ENCODE peak calls at places on chromosomes 7 and 10, in eight cellular contexts. X is ELR; N is OCI-LY7; S is CD8-positive, alpha-beta T cell; Z is dermis blood vessel endothelial cell; G is COLO829; K is central memory CD4-positive, alpha-beta T cell; U is stimulated activated CD4-positive, alpha-beta T cell treated with anti-CD3 and anti-CD28 coated beads, Interleukin-1b, Interleukin-23, amount 100 ng/mL, for 1 hour. C is an unnamed sample.

GRCh38 chr7:150631084-150631824 is 931 bp downstream of the GIMAP6 start:
- DNase-seq in X (no peak), G (no peak), N (no peak), K (peak), S (no peak), U (peak), Z (peak), C (no peak)

GRCh38 chr10:100569687-100570517 is 34.2 kb downstream of the HIF1AN start:
- DNase-seq in X (no peak), Z (no peak), N (peak), U (no peak), S (no peak), K (no peak), G (no peak), C (no peak)

GRCh38 chr10:28307267-28307666 is 4.4 kb upstream of the MPP7 start:
- DNase-seq in N (no peak), S (no peak), G (no peak), X (no peak), U (no peak), Z (no peak), K (no peak), C (peak)

GRCh38 chr7:127347567-127348246 is 44.8 kb downstream of the ZNF800 start:
- DNase-seq in N (no peak), K (peak), X (peak), Z (peak), S (peak), G (no peak), U (no peak), C (peak)

GRCh38 chr7:725223-726005 is 1.1 kb upstream of the DNAAF5 start:
- DNase-seq in K (no peak), N (no peak), G (no peak), Z (no peak), U (no peak), X (peak), S (no peak), C (no peak)

GRCh38 chr10:72204296-72204695 is 11.5 kb upstream of the ANAPC16 start:
- DNase-seq in Z (no peak), G (peak), X (no peak), U (no peak), N (no peak), K (no peak), S (no peak), C (no peak)

GRCh38 chr7:27179030-27179429 is 4.9 kb upstream of the HOXA10 start:
- DNase-seq in X (peak), G (no peak), N (no peak), S (no peak), U (no peak), Z (no peak), K (no peak), C (no peak)

GRCh38 chr10:79342295-79342761 is 4.9 kb upstream of the PPIF start:
- DNase-seq in U (no peak), N (no peak), K (no peak), S (no peak), G (no peak), X (no peak), Z (no peak), C (no peak)

GRCh38 chr7:5704534-5704922 is 76.9 kb downstream of the RNF216 start:
- DNase-seq in X (peak), N (peak), K (peak), G (peak), U (peak), S (peak), Z (peak), C (peak)

GRCh38 chr7:25882151-25882773 is 269.7 kb upstream of the NFE2L3 start:
- DNase-seq in S (no peak), U (no peak), G (no peak), N (no peak), K (no peak), Z (no peak), X (no peak), C (no peak)

GRCh38 chr7:19869979-19870378 is 96.6 kb upstream of the TMEM196 start:
- DNase-seq in K (no peak), N (no peak), U (no peak), X (no peak), Z (no peak), S (no peak), G (no peak), C (no peak)

GRCh38 chr10:79552143-79552542 is 8.1 kb downstream of the SFTPA2 start:
- DNase-seq in G (no peak), Z (no peak), S (no peak), K (no peak), N (no peak), X (no peak), U (no peak), C (no peak)

GRCh38 chr7:25515876-25516275 is 287.6 kb upstream of the NPVF start:
- DNase-seq in X (no peak), S (no peak), G (no peak), N (no peak), U (no peak), Z (no peak), K (no peak), C (no peak)

GRCh38 chr7:6636741-6637543 is at the start of gene ZNF316:
- DNase-seq in N (peak), X (peak), S (no peak), Z (peak), G (peak), K (peak), U (peak), C (peak)

GRCh38 chr7:142542097-142542496 is 207.2 kb upstream of the PRSS1 start:
- DNase-seq in N (no peak), Z (no peak), K (no peak), S (no peak), X (no peak), G (no peak), U (no peak), C (no peak)

C was measured in cerebellar cortex.